ENCODE peak calls at places on chromosomes 6 and 20, in five cellular contexts. X, C, T, N and A are unnamed samples.
A peak's percentile ranks its signal among the peaks of the same experiment; 100 is the strongest.

GRCh38 chr6:159676804-159677203 is 16.2 kb downstream of the SOD2 start:
- DNase-seq in X (no peak), C (no peak), T (no peak), N (no peak), A (no peak)

GRCh38 chr6:44161997-44162338 is 3.3 kb downstream of the CAPN11 start:
- DNase-seq in X (no peak), C (peak; percentile 53), T (peak; percentile 44), N (peak; percentile 83), A (no peak)

GRCh38 chr20:44019638-44020335 is 105.1 kb downstream of the TOX2 start:
- DNase-seq in X (no peak), C (no peak), T (no peak), N (peak; percentile 70), A (no peak)

GRCh38 chr6:77876300-77876699 is 223.5 kb downstream of the MEI4 start:
- DNase-seq in X (no peak), C (no peak), T (no peak), N (peak; percentile 6), A (no peak)

GRCh38 chr6:68958327-68958726 is 323.2 kb downstream of the ADGRB3 start:
- DNase-seq in X (no peak), C (no peak), T (no peak), N (peak; percentile 41), A (no peak)

GRCh38 chr6:37060195-37060559 is 54.7 kb downstream of the FGD2 start:
- DNase-seq in X (no peak), C (no peak), T (no peak), N (no peak), A (no peak)

GRCh38 chr6:7108196-7108963 is 619 bp downstream of the RREB1 start:
- DNase-seq in X (peak; percentile 54), C (peak; percentile 61), T (peak; percentile 26), N (peak; percentile 70), A (peak; percentile 90)

GRCh38 chr6:13425971-13426931 is 61.1 kb downstream of the GFOD1 start:
- DNase-seq in X (no peak), C (peak; percentile 84), T (no peak), N (peak; percentile 71), A (peak; percentile 72)

GRCh38 chr6:1746919-1747460 is 137.3 kb downstream of the FOXC1 start:
- DNase-seq in X (no peak), C (no peak), T (no peak), N (no peak), A (no peak)

GRCh38 chr20:58330229-58330628 is 20.7 kb downstream of the RAB22A start:
- DNase-seq in X (no peak), C (no peak), T (no peak), N (no peak), A (no peak)

GRCh38 chr6:14441371-14441781 is 323.8 kb downstream of the CD83 start:
- DNase-seq in X (no peak), C (no peak), T (no peak), N (no peak), A (no peak)

GRCh38 chr20:19974621-19975435 is 42.3 kb upstream of the NAA20 start:
- DNase-seq in X (no peak), C (no peak), T (no peak), N (peak; percentile 86), A (peak; percentile 88)

GRCh38 chr6:37691904-37692806 is 5.5 kb downstream of the MDGA1 start:
- DNase-seq in X (peak; percentile 89), C (peak; percentile 89), T (peak; percentile 66), N (peak; percentile 74), A (peak; percentile 94)

GRCh38 chr20:49865559-49865958 is 49.8 kb downstream of the SPATA2 start:
- DNase-seq in X (no peak), C (no peak), T (no peak), N (peak; percentile 23), A (no peak)

GRCh38 chr6:69907981-69908498 is 41.7 kb downstream of the COL19A1 start:
- DNase-seq in X (no peak), C (no peak), T (no peak), N (peak; percentile 32), A (no peak)

GRCh38 chr6:107853226-107853625 is 29.1 kb upstream of the SCML4 start:
- DNase-seq in X (no peak), C (no peak), T (no peak), N (no peak), A (no peak)

GRCh38 chr6:113719545-113719944 is 137.6 kb upstream of the MARCKS start:
- DNase-seq in X (no peak), C (no peak), T (no peak), N (peak; percentile 75), A (no peak)

GRCh38 chr6:29021434-29021833 is 16.3 kb upstream of the ZNF311 start:
- DNase-seq in X (no peak), C (no peak), T (no peak), N (no peak), A (no peak)

GRCh38 chr6:44074383-44075136 is 52.7 kb downstream of the MRPL14 start:
- DNase-seq in X (peak; percentile 66), C (peak; percentile 91), T (peak; percentile 49), N (peak; percentile 88), A (peak; percentile 89)

GRCh38 chr20:59170406-59171349 is 7.1 kb downstream of the ZNF831 start:
- DNase-seq in X (no peak), C (no peak), T (no peak), N (no peak), A (no peak)

GRCh38 chr20:51469578-51470520 is 72.7 kb downstream of the NFATC2 start:
- DNase-seq in X (no peak), C (peak; percentile 53), T (no peak), N (no peak), A (peak; percentile 64)

GRCh38 chr6:89353702-89354392 is 1.3 kb upstream of the UBE2J1 start:
- DNase-seq in X (no peak), C (peak; percentile 55), T (no peak), N (no peak), A (no peak)

GRCh38 chr20:63957004-63957689 is 931 bp upstream of the UCKL1 start:
- DNase-seq in X (no peak), C (peak; percentile 85), T (no peak), N (peak; percentile 80), A (peak; percentile 92)

GRCh38 chr6:90818163-90818562 is 231.3 kb upstream of the MAP3K7 start:
- DNase-seq in X (no peak), C (no peak), T (no peak), N (no peak), A (no peak)

GRCh38 chr6:166395351-166395750 is 12.6 kb upstream of the MPC1 start:
- DNase-seq in X (no peak), C (no peak), T (no peak), N (no peak), A (no peak)

GRCh38 chr6:141552463-141552862 is 580.3 kb upstream of the GJE1 start:
- DNase-seq in X (no peak), C (peak; percentile 43), T (no peak), N (peak; percentile 88), A (no peak)

GRCh38 chr6:122052501-122052900 is 347.0 kb upstream of the HSF2 start:
- DNase-seq in X (no peak), C (peak; percentile 62), T (no peak), N (no peak), A (no peak)

GRCh38 chr6:20811112-20811746 is 277.0 kb downstream of the CDKAL1 start:
- DNase-seq in X (no peak), C (no peak), T (no peak), N (peak; percentile 96), A (no peak)

GRCh38 chr6:163098827-163099469 is 315.6 kb upstream of the QKI start:
- DNase-seq in X (no peak), C (no peak), T (no peak), N (no peak), A (no peak)

GRCh38 chr6:48378874-48379407 is 267.9 kb upstream of the PTCHD4 start:
- DNase-seq in X (no peak), C (no peak), T (no peak), N (no peak), A (no peak)

GRCh38 chr6:32627831-32628230 is 9.4 kb upstream of the HLA-DQA1 start:
- DNase-seq in X (peak; percentile 68), C (peak; percentile 91), T (peak; percentile 73), N (peak; percentile 26), A (no peak)

GRCh38 chr6:75458895-75459294 is 34.7 kb downstream of the FILIP1 start:
- DNase-seq in X (no peak), C (no peak), T (no peak), N (no peak), A (no peak)